ENCODE peak calls at places on chromosomes 5 and 9, in nine cellular contexts. One of them, this sample, is unnamed. For H3K4me1, the result is how much of the 10 kb centered on the place peaks cover.

GRCh38 chr9:2284770-2285169 is 269.6 kb downstream of the SMARCA2 start:
- DNase-seq in SK-N-SH: no peak
- DNase-seq in A673: no peak
- DNase-seq in psoas muscle: no peak
- DNase-seq in HCT116: no peak
- DNase-seq in transverse colon: no peak
- DNase-seq in thoracic aorta: no peak
- DNase-seq in CD8-positive, alpha-beta memory T cell: no peak
- DNase-seq in effector memory CD4-positive, alpha-beta T cell: no peak
- DNase-seq in this sample: no peak

GRCh38 chr5:9596833-9597232 is 33.3 kb downstream of the TAS2R1 start:
- DNase-seq in SK-N-SH: peak
- DNase-seq in A673: no peak
- DNase-seq in psoas muscle: no peak
- DNase-seq in HCT116: no peak
- DNase-seq in transverse colon: no peak
- DNase-seq in thoracic aorta: no peak
- DNase-seq in CD8-positive, alpha-beta memory T cell: no peak
- DNase-seq in effector memory CD4-positive, alpha-beta T cell: no peak
- DNase-seq in this sample: no peak

GRCh38 chr5:136062563-136063274 is 33.9 kb downstream of the TGFBI start:
- DNase-seq in SK-N-SH: no peak
- DNase-seq in A673: peak
- DNase-seq in psoas muscle: no peak
- DNase-seq in HCT116: peak
- DNase-seq in transverse colon: no peak
- DNase-seq in thoracic aorta: no peak
- DNase-seq in CD8-positive, alpha-beta memory T cell: no peak
- DNase-seq in effector memory CD4-positive, alpha-beta T cell: no peak
- DNase-seq in this sample: peak

GRCh38 chr9:134606951-134607733 is 34.5 kb upstream of the COL5A1 start:
- DNase-seq in SK-N-SH: peak
- DNase-seq in A673: peak
- DNase-seq in psoas muscle: no peak
- DNase-seq in HCT116: peak
- DNase-seq in transverse colon: no peak
- DNase-seq in thoracic aorta: no peak
- DNase-seq in CD8-positive, alpha-beta memory T cell: no peak
- DNase-seq in effector memory CD4-positive, alpha-beta T cell: no peak
- DNase-seq in this sample: peak

GRCh38 chr5:123035320-123035949 is 1.1 kb downstream of the PPIC start:
- DNase-seq in SK-N-SH: peak
- DNase-seq in A673: peak
- DNase-seq in psoas muscle: peak
- DNase-seq in HCT116: peak
- DNase-seq in transverse colon: peak
- DNase-seq in thoracic aorta: peak
- DNase-seq in CD8-positive, alpha-beta memory T cell: no peak
- DNase-seq in effector memory CD4-positive, alpha-beta T cell: no peak
- DNase-seq in this sample: no peak

GRCh38 chr9:33992622-33993021 is 56.1 kb downstream of the UBAP2 start:
- DNase-seq in SK-N-SH: no peak
- DNase-seq in A673: no peak
- DNase-seq in psoas muscle: no peak
- DNase-seq in HCT116: no peak
- DNase-seq in transverse colon: no peak
- DNase-seq in thoracic aorta: no peak
- DNase-seq in CD8-positive, alpha-beta memory T cell: no peak
- DNase-seq in effector memory CD4-positive, alpha-beta T cell: no peak
- DNase-seq in this sample: no peak

GRCh38 chr9:129173296-129174101 is 4.6 kb downstream of the IER5L start:
- DNase-seq in SK-N-SH: no peak
- DNase-seq in A673: no peak
- DNase-seq in psoas muscle: no peak
- DNase-seq in HCT116: no peak
- DNase-seq in transverse colon: no peak
- DNase-seq in thoracic aorta: no peak
- DNase-seq in CD8-positive, alpha-beta memory T cell: no peak
- DNase-seq in effector memory CD4-positive, alpha-beta T cell: no peak
- DNase-seq in this sample: no peak

GRCh38 chr5:174692982-174693422 is 31.4 kb upstream of the MSX2 start:
- DNase-seq in SK-N-SH: peak
- DNase-seq in A673: no peak
- DNase-seq in psoas muscle: no peak
- DNase-seq in HCT116: no peak
- DNase-seq in transverse colon: peak
- DNase-seq in thoracic aorta: no peak
- DNase-seq in CD8-positive, alpha-beta memory T cell: no peak
- DNase-seq in effector memory CD4-positive, alpha-beta T cell: no peak
- DNase-seq in this sample: no peak

GRCh38 chr9:21030389-21031035 is 928 bp downstream of the HACD4 start:
- DNase-seq in SK-N-SH: no peak
- DNase-seq in A673: peak
- DNase-seq in psoas muscle: no peak
- DNase-seq in HCT116: no peak
- DNase-seq in transverse colon: no peak
- DNase-seq in thoracic aorta: no peak
- DNase-seq in CD8-positive, alpha-beta memory T cell: no peak
- DNase-seq in effector memory CD4-positive, alpha-beta T cell: no peak
- DNase-seq in this sample: no peak

GRCh38 chr9:127680846-127681245 is 25.9 kb upstream of the CFAP157 start:
- DNase-seq in SK-N-SH: no peak
- DNase-seq in A673: no peak
- DNase-seq in psoas muscle: no peak
- DNase-seq in HCT116: no peak
- DNase-seq in transverse colon: no peak
- DNase-seq in thoracic aorta: no peak
- DNase-seq in CD8-positive, alpha-beta memory T cell: no peak
- DNase-seq in effector memory CD4-positive, alpha-beta T cell: no peak
- DNase-seq in this sample: no peak

GRCh38 chr5:135204151-135204600 is 170.1 kb upstream of the PITX1 start:
- DNase-seq in SK-N-SH: peak
- DNase-seq in A673: peak
- DNase-seq in psoas muscle: no peak
- DNase-seq in HCT116: no peak
- DNase-seq in transverse colon: no peak
- DNase-seq in thoracic aorta: no peak
- DNase-seq in CD8-positive, alpha-beta memory T cell: no peak
- DNase-seq in effector memory CD4-positive, alpha-beta T cell: no peak
- DNase-seq in this sample: peak

GRCh38 chr9:93659044-93659836 is 82.9 kb downstream of the PHF2 start:
- DNase-seq in SK-N-SH: no peak
- DNase-seq in A673: no peak
- DNase-seq in psoas muscle: peak
- DNase-seq in HCT116: no peak
- DNase-seq in transverse colon: peak
- DNase-seq in thoracic aorta: no peak
- DNase-seq in CD8-positive, alpha-beta memory T cell: peak
- DNase-seq in effector memory CD4-positive, alpha-beta T cell: no peak
- DNase-seq in this sample: no peak

DNA sequence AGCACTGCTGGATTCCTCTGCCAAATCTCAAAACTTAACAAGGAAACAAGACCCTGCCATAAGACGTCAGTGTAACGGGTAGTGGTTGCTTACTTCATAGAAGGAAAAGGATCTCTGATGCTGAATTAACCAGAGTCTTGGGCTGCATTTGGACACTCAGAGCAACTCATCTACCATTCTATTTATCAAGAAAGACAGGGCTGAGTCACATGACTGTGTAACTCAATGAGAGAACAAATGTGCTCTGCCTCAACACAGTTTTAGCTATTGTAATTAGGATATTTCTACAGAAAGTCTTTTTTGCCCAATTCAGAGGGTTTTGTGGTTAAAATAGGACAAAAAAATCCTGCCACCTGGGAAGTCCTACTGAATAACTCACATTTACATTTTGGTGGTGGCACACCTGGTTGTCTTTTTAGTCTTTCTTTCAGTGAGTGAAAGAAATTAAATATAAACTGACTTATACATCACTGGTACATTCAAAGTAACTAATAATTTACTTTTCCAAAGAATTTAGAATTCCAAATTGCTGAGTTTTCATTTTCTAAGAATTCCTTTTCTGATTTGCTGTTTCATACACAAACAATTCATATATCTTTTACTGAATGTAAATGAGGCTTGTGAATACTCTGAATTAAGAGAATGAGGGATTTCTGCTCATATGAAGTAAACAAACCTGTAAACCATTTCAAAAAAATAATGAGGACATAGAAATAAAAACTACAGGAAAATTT is 104.4 kb downstream of the MPDZ start:
- DNase-seq in SK-N-SH: no peak
- DNase-seq in A673: no peak
- DNase-seq in psoas muscle: no peak
- DNase-seq in HCT116: no peak
- DNase-seq in transverse colon: no peak
- DNase-seq in thoracic aorta: no peak
- DNase-seq in CD8-positive, alpha-beta memory T cell: no peak
- DNase-seq in effector memory CD4-positive, alpha-beta T cell: no peak
- DNase-seq in this sample: no peak
- H3K4me1 ChIP-seq in SK-N-SH: under half
- H3K4me1 ChIP-seq in A673: under half
- H3K4me1 ChIP-seq in psoas muscle: under half
- H3K4me1 ChIP-seq in HCT116: under half
- H3K4me1 ChIP-seq in transverse colon: under half
- H3K4me1 ChIP-seq in thoracic aorta: under half
- H3K4me1 ChIP-seq in CD8-positive, alpha-beta memory T cell: under half
- H3K4me1 ChIP-seq in effector memory CD4-positive, alpha-beta T cell: under half
- H3K4me1 ChIP-seq in this sample: under half

DNA sequence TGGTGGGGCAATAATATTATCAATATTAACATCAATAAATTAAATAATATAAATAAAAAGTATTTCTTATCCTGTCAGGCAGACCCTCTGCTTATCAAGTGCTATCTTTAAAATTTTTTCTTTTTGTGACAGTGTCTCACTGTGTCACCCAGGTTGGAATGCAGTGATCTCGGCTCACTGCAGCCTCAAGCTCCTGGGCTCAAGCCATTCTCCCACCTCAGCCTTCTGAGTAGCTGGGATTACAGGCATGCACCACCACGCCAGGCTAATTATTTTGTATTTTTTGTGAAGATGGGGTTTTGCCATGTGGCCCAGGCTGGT is 53.2 kb downstream of the NDST1 start:
- DNase-seq in SK-N-SH: no peak
- DNase-seq in A673: no peak
- DNase-seq in psoas muscle: no peak
- DNase-seq in HCT116: no peak
- DNase-seq in transverse colon: no peak
- DNase-seq in thoracic aorta: no peak
- DNase-seq in CD8-positive, alpha-beta memory T cell: no peak
- DNase-seq in effector memory CD4-positive, alpha-beta T cell: no peak
- DNase-seq in this sample: no peak
- H3K4me1 ChIP-seq in SK-N-SH: under half
- H3K4me1 ChIP-seq in A673: under half
- H3K4me1 ChIP-seq in psoas muscle: under half
- H3K4me1 ChIP-seq in HCT116: under half
- H3K4me1 ChIP-seq in transverse colon: under half
- H3K4me1 ChIP-seq in thoracic aorta: under half
- H3K4me1 ChIP-seq in CD8-positive, alpha-beta memory T cell: under half
- H3K4me1 ChIP-seq in effector memory CD4-positive, alpha-beta T cell: under half
- H3K4me1 ChIP-seq in this sample: under half

GRCh38 chr9:123629531-123629930 is 273.5 kb downstream of the CRB2 start:
- DNase-seq in SK-N-SH: no peak
- DNase-seq in A673: no peak
- DNase-seq in psoas muscle: no peak
- DNase-seq in HCT116: no peak
- DNase-seq in transverse colon: no peak
- DNase-seq in thoracic aorta: no peak
- DNase-seq in CD8-positive, alpha-beta memory T cell: no peak
- DNase-seq in effector memory CD4-positive, alpha-beta T cell: no peak
- DNase-seq in this sample: no peak
- H3K4me1 ChIP-seq in SK-N-SH: under half
- H3K4me1 ChIP-seq in A673: under half
- H3K4me1 ChIP-seq in psoas muscle: under half
- H3K4me1 ChIP-seq in HCT116: under half
- H3K4me1 ChIP-seq in transverse colon: under half
- H3K4me1 ChIP-seq in thoracic aorta: under half
- H3K4me1 ChIP-seq in CD8-positive, alpha-beta memory T cell: under half
- H3K4me1 ChIP-seq in effector memory CD4-positive, alpha-beta T cell: under half
- H3K4me1 ChIP-seq in this sample: under half

GRCh38 chr9:96164268-96164683 is 137.7 kb downstream of the HSD17B3 start:
- DNase-seq in SK-N-SH: no peak
- DNase-seq in A673: no peak
- DNase-seq in psoas muscle: no peak
- DNase-seq in HCT116: no peak
- DNase-seq in transverse colon: no peak
- DNase-seq in thoracic aorta: no peak
- DNase-seq in CD8-positive, alpha-beta memory T cell: no peak
- DNase-seq in effector memory CD4-positive, alpha-beta T cell: no peak
- DNase-seq in this sample: no peak

GRCh38 chr9:96161819-96162218 is 140.2 kb downstream of the HSD17B3 start:
- DNase-seq in SK-N-SH: no peak
- DNase-seq in A673: no peak
- DNase-seq in psoas muscle: no peak
- DNase-seq in HCT116: no peak
- DNase-seq in transverse colon: no peak
- DNase-seq in thoracic aorta: no peak
- DNase-seq in CD8-positive, alpha-beta memory T cell: no peak
- DNase-seq in effector memory CD4-positive, alpha-beta T cell: no peak
- DNase-seq in this sample: no peak

GRCh38 chr9:96160866-96161265 is 141.1 kb downstream of the HSD17B3 start:
- DNase-seq in SK-N-SH: no peak
- DNase-seq in A673: no peak
- DNase-seq in psoas muscle: no peak
- DNase-seq in HCT116: no peak
- DNase-seq in transverse colon: no peak
- DNase-seq in thoracic aorta: no peak
- DNase-seq in CD8-positive, alpha-beta memory T cell: no peak
- DNase-seq in effector memory CD4-positive, alpha-beta T cell: no peak
- DNase-seq in this sample: no peak

GRCh38 chr9:96163141-96163540 is 138.8 kb downstream of the HSD17B3 start:
- DNase-seq in SK-N-SH: no peak
- DNase-seq in A673: no peak
- DNase-seq in psoas muscle: no peak
- DNase-seq in HCT116: no peak
- DNase-seq in transverse colon: no peak
- DNase-seq in thoracic aorta: no peak
- DNase-seq in CD8-positive, alpha-beta memory T cell: no peak
- DNase-seq in effector memory CD4-positive, alpha-beta T cell: no peak
- DNase-seq in this sample: no peak

DNA sequence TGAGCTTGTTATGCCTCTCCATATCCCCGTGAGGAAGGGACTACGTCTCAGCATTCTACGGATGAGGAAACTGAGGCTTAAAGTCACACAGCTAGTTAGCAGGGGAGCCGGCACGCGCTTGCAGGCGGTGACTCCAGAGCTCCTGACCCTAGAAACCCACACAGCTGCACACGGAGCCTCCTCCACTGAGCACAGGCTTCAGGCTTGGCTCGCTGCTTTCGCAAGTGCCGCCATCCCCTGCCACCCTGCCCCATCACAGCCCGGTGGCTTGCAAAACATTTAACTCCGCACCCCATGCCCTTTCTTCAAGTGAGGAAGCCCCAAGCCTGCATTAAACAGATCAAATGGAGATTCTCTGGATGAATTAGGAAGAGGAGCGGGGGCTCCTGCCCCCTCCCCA is 138.3 kb downstream of the HSD17B3 start:
- DNase-seq in SK-N-SH: no peak
- DNase-seq in A673: no peak
- DNase-seq in psoas muscle: no peak
- DNase-seq in HCT116: no peak
- DNase-seq in transverse colon: no peak
- DNase-seq in thoracic aorta: no peak
- DNase-seq in CD8-positive, alpha-beta memory T cell: no peak
- DNase-seq in effector memory CD4-positive, alpha-beta T cell: no peak
- DNase-seq in this sample: no peak
- H3K4me1 ChIP-seq in SK-N-SH: under half
- H3K4me1 ChIP-seq in A673: under half
- H3K4me1 ChIP-seq in psoas muscle: under half
- H3K4me1 ChIP-seq in HCT116: under half
- H3K4me1 ChIP-seq in transverse colon: under half
- H3K4me1 ChIP-seq in thoracic aorta: under half
- H3K4me1 ChIP-seq in CD8-positive, alpha-beta memory T cell: under half
- H3K4me1 ChIP-seq in effector memory CD4-positive, alpha-beta T cell: under half
- H3K4me1 ChIP-seq in this sample: under half

GRCh38 chr9:38068616-38068865 is 486 bp downstream of the SHB start:
- DNase-seq in SK-N-SH: peak
- DNase-seq in A673: peak
- DNase-seq in psoas muscle: no peak
- DNase-seq in HCT116: no peak
- DNase-seq in transverse colon: peak
- DNase-seq in thoracic aorta: no peak
- DNase-seq in CD8-positive, alpha-beta memory T cell: peak
- DNase-seq in effector memory CD4-positive, alpha-beta T cell: no peak
- DNase-seq in this sample: peak
- H3K4me1 ChIP-seq in SK-N-SH: under half
- H3K4me1 ChIP-seq in A673: under half
- H3K4me1 ChIP-seq in psoas muscle: under half
- H3K4me1 ChIP-seq in HCT116: under half
- H3K4me1 ChIP-seq in transverse colon: under half
- H3K4me1 ChIP-seq in thoracic aorta: under half
- H3K4me1 ChIP-seq in CD8-positive, alpha-beta memory T cell: under half
- H3K4me1 ChIP-seq in effector memory CD4-positive, alpha-beta T cell: under half
- H3K4me1 ChIP-seq in this sample: under half